ENCODE peak calls at places on chromosomes 6 and 20, in six cellular contexts. Z is fibroblast of the aortic adventitia; D is CD4-positive, CD25-positive, alpha-beta regulatory T cell; N is fibroblast of villous mesenchyme; R is skeletal muscle cell; F is HL-60. H is an unnamed sample.

GRCh38 chr6:68638225-68638900 is 3.3 kb downstream of the ADGRB3 start:
- DNase-seq in Z (peak), D (peak), N (peak), R (no peak), F (no peak), H (no peak)

GRCh38 chr20:62881662-62882395 is 20.2 kb upstream of the TCFL5 start:
- DNase-seq in Z (no peak), D (no peak), N (no peak), R (no peak), F (no peak), H (no peak)

GRCh38 chr20:41138217-41138526 is 829 bp downstream of the PLCG1 start:
- DNase-seq in Z (no peak), D (no peak), N (peak), R (no peak), F (no peak), H (no peak)

GRCh38 chr6:19413323-19413722 is 423.8 kb upstream of the ID4 start:
- DNase-seq in Z (peak), D (no peak), N (peak), R (peak), F (no peak), H (no peak)

GRCh38 chr6:158649289-158650143 is at the start of gene SYTL3:
- DNase-seq in Z (peak), D (peak), N (peak), R (peak), F (peak), H (peak)

GRCh38 chr20:44071057-44071456 is 115.9 kb downstream of the JPH2 start:
- DNase-seq in Z (no peak), D (no peak), N (no peak), R (no peak), F (no peak), H (no peak)

GRCh38 chr6:20417819-20418218 is 16.1 kb downstream of the E2F3 start:
- DNase-seq in Z (no peak), D (peak), N (no peak), R (no peak), F (no peak), H (no peak)

GRCh38 chr6:75272145-75272840 is 12.3 kb downstream of the TMEM30A start:
- DNase-seq in Z (peak), D (peak), N (peak), R (peak), F (no peak), H (no peak)

GRCh38 chr6:169677096-169677495 is 24.7 kb downstream of the WDR27 start:
- DNase-seq in Z (no peak), D (no peak), N (peak), R (no peak), F (no peak), H (no peak)

GRCh38 chr6:21377356-21377755 is 216.2 kb upstream of the SOX4 start:
- DNase-seq in Z (no peak), D (no peak), N (no peak), R (no peak), F (no peak), H (no peak)

GRCh38 chr6:139587469-139587868 is 213.0 kb upstream of the CITED2 start:
- DNase-seq in Z (peak), D (no peak), N (peak), R (peak), F (no peak), H (no peak)

GRCh38 chr6:15500901-15501805 is 161.7 kb downstream of the DTNBP1 start:
- DNase-seq in Z (no peak), D (no peak), N (no peak), R (no peak), F (no peak), H (no peak)

GRCh38 chr6:117448011-117448410 is 22.3 kb upstream of the ROS1 start:
- DNase-seq in Z (peak), D (no peak), N (peak), R (no peak), F (no peak), H (no peak)

GRCh38 chr6:117451607-117452164 is 25.9 kb upstream of the ROS1 start:
- DNase-seq in Z (no peak), D (no peak), N (peak), R (no peak), F (no peak), H (no peak)

GRCh38 chr6:117449549-117450439 is 24.1 kb upstream of the ROS1 start:
- DNase-seq in Z (peak), D (peak), N (peak), R (peak), F (no peak), H (peak)

GRCh38 chr6:117446851-117447250 is 21.1 kb upstream of the ROS1 start:
- DNase-seq in Z (peak), D (no peak), N (no peak), R (no peak), F (no peak), H (no peak)

DNA sequence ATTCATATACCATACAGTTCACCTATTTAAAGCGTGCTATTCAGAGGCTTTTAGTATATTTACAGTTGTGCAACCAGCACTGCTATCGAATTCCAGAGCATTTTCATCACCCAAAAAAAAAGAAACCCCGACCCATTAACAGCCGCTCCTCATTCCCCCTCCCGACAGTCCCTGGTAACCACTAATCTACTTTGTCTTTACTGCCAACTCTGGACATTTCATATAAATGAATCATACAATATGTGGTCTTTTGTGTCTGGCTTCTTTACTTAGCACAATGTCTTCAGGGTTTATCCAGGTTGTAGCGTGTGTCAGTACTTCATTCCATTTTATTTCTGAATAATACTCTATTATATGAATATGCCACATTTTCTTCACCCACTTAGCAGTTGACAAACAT is 23.0 kb upstream of the ROS1 start:
- DNase-seq in Z (peak), D (no peak), N (peak), R (peak), F (no peak), H (no peak)
- H3K4me3 ChIP-seq in Z (no peak), D (no peak), N (no peak), R (no peak), F (no peak), H (no peak)

GRCh38 chr6:79610301-79611009 is 20.7 kb upstream of the SH3BGRL2 start:
- DNase-seq in Z (no peak), D (no peak), N (no peak), R (no peak), F (no peak), H (no peak)
- H3K4me3 ChIP-seq in Z (no peak), D (no peak), N (no peak), R (no peak), F (no peak), H (no peak)

GRCh38 chr6:148749678-148750077 is 2.8 kb downstream of the UST start:
- DNase-seq in Z (no peak), D (no peak), N (no peak), R (no peak), F (no peak), H (no peak)
- H3K4me3 ChIP-seq in Z (no peak), D (no peak), N (no peak), R (no peak), F (no peak), H (no peak)

GRCh38 chr20:2692036-2692885 is at the start of gene EBF4:
- DNase-seq in Z (peak), D (peak), N (peak), R (no peak), F (no peak), H (peak)
- H3K4me3 ChIP-seq in Z (peak), D (peak), N (peak), R (peak), F (peak), H (peak)

GRCh38 chr20:10402938-10403593 is 31.0 kb downstream of the MKKS start:
- DNase-seq in Z (peak), D (no peak), N (no peak), R (no peak), F (no peak), H (no peak)
- H3K4me3 ChIP-seq in Z (no peak), D (no peak), N (no peak), R (no peak), F (no peak), H (no peak)

GRCh38 chr6:33273129-33273923 is 1.5 kb downstream of the RPS18 start:
- DNase-seq in Z (no peak), D (no peak), N (no peak), R (no peak), F (no peak), H (no peak)
- H3K4me3 ChIP-seq in Z (peak), D (peak), N (peak), R (peak), F (peak), H (no peak)

GRCh38 chr6:105740946-105741605 is 338.2 kb upstream of the PREP start:
- DNase-seq in Z (peak), D (no peak), N (peak), R (no peak), F (no peak), H (no peak)
- H3K4me3 ChIP-seq in Z (no peak), D (no peak), N (no peak), R (no peak), F (no peak), H (no peak)